ENCODE peak calls at places on chromosomes 4 and X, in nine cellular contexts. Z, L, I, R, J, V, P, K and T are unnamed samples. For H3K4me1, the result is how much of the 10 kb centered on the place peaks cover.

GRCh38 chr4:140764785-140765392 is 8.7 kb upstream of the TBC1D9 start:
- DNase-seq in K (no peak), P (peak), Z (no peak), V (no peak), L (no peak), J (no peak), R (no peak), I (no peak), T (no peak)

GRCh38 chrX:72621163-72621562 is 48.5 kb upstream of the HDAC8 start:
- DNase-seq in P (peak), K (no peak), V (no peak), J (no peak), L (no peak), R (no peak), Z (peak), I (no peak), T (no peak)

GRCh38 chr4:145956288-145956890 is 17.8 kb upstream of the ZNF827 start:
- DNase-seq in K (no peak), V (no peak), P (no peak), L (no peak), R (no peak), Z (no peak), J (peak), I (no peak), T (peak)

GRCh38 chrX:87634361-87634760 is 116.8 kb downstream of the KLHL4 start:
- DNase-seq in J (no peak), I (no peak), P (no peak), L (no peak), Z (no peak), K (no peak), R (no peak), V (no peak), T (no peak)

GRCh38 chr4:71501992-71502391 is 163.2 kb downstream of the SLC4A4 start:
- DNase-seq in R (no peak), L (no peak), Z (no peak), P (no peak), V (no peak), J (no peak), K (no peak), I (no peak), T (no peak)

GRCh38 chr4:123444298-123444731 is 47.7 kb downstream of the SPRY1 start:
- DNase-seq in Z (no peak), K (no peak), R (peak), I (no peak), P (no peak), J (peak), L (no peak), V (no peak), T (peak)

GRCh38 chr4:150782311-150782710 is 200.4 kb downstream of the MAB21L2 start:
- DNase-seq in J (no peak), P (no peak), K (no peak), V (no peak), R (no peak), I (no peak), Z (no peak), L (no peak), T (no peak)

GRCh38 chrX:40096395-40097091 is 1.2 kb downstream of the BCOR start:
- DNase-seq in P (no peak), R (peak), J (peak), Z (peak), V (no peak), L (peak), I (no peak), K (peak), T (peak)

GRCh38 chrX:74343970-74344622 is 40.1 kb downstream of the ZCCHC13 start:
- DNase-seq in L (peak), I (no peak), P (peak), Z (peak), J (peak), K (no peak), R (peak), V (no peak), T (no peak)

GRCh38 chr4:169372791-169373190 is 102.0 kb upstream of the SH3RF1 start:
- DNase-seq in R (no peak), P (no peak), L (no peak), K (no peak), V (no peak), J (no peak), Z (no peak), I (no peak), T (no peak)

GRCh38 chrX:14095702-14096101 is 66.0 kb upstream of the GEMIN8 start:
- DNase-seq in L (peak), J (peak), R (no peak), P (no peak), K (no peak), V (no peak), I (no peak), Z (no peak), T (no peak)

GRCh38 chr4:23122666-23123400 is 430.1 kb downstream of the GBA3 start:
- DNase-seq in L (no peak), P (no peak), I (no peak), R (no peak), K (no peak), V (no peak), Z (no peak), J (no peak), T (no peak)

GRCh38 chrX:53268173-53268572 is 13.2 kb downstream of the IQSEC2 start:
- DNase-seq in Z (no peak), R (no peak), V (no peak), J (no peak), K (no peak), I (no peak), L (no peak), P (no peak), T (no peak)

GRCh38 chr4:110663738-110664444 is 41.0 kb upstream of the PITX2 start:
- DNase-seq in V (no peak), K (no peak), I (no peak), J (no peak), Z (no peak), L (no peak), R (no peak), P (peak), T (no peak)

GRCh38 chrX:40172169-40172979 is 74.6 kb upstream of the BCOR start:
- DNase-seq in V (no peak), P (no peak), Z (no peak), K (peak), R (peak), L (no peak), J (no peak), I (no peak), T (peak)

GRCh38 chr4:119580293-119580692 is 48.3 kb downstream of the PDE5A start:
- DNase-seq in J (no peak), R (no peak), I (no peak), V (no peak), Z (no peak), L (no peak), P (no peak), K (no peak), T (no peak)

GRCh38 chr4:22661443-22661842 is 31.3 kb upstream of the GBA3 start:
- DNase-seq in V (no peak), I (no peak), L (no peak), P (no peak), K (no peak), J (no peak), Z (no peak), R (no peak), T (no peak)

GRCh38 chr4:74997942-74998341 is 65.0 kb downstream of the PARM1 start:
- DNase-seq in L (no peak), P (no peak), I (no peak), V (no peak), Z (no peak), K (no peak), R (no peak), J (no peak), T (no peak)

GRCh38 chr4:7650606-7651400 is 216.1 kb upstream of the PSAPL1 start:
- DNase-seq in V (no peak), L (no peak), Z (no peak), J (no peak), P (no peak), R (no peak), I (no peak), K (peak), T (no peak)
- H3K4me1 ChIP-seq in V (under half), L (under half), Z (under half), J (under half), P (under half), R (under half), I (under half), K (under half), T (under half)

GRCh38 chr4:139171878-139172691 is 4.9 kb downstream of the ELF2 start:
- DNase-seq in P (peak), I (no peak), R (no peak), V (no peak), K (no peak), J (no peak), Z (peak), L (no peak), T (no peak)
- H3K27ac ChIP-seq in P (peak), I (no peak), R (no peak), V (peak), K (no peak), J (no peak), Z (peak), L (no peak), T (no peak)

GRCh38 chr4:176781739-176782100 is 11.0 kb downstream of the VEGFC start:
- DNase-seq in I (no peak), J (no peak), P (no peak), V (no peak), K (no peak), L (no peak), Z (no peak), R (no peak), T (no peak)

GRCh38 chr4:176778491-176778890 is 14.2 kb downstream of the VEGFC start:
- DNase-seq in J (no peak), R (no peak), Z (no peak), P (peak), I (no peak), K (no peak), L (no peak), V (no peak), T (no peak)

GRCh38 chr4:176780995-176781738 is 11.6 kb downstream of the VEGFC start:
- DNase-seq in P (peak), I (no peak), L (no peak), K (no peak), J (no peak), R (no peak), Z (no peak), V (no peak), T (no peak)

GRCh38 chr4:176778063-176778462 is 14.7 kb downstream of the VEGFC start:
- DNase-seq in K (no peak), V (no peak), Z (no peak), L (no peak), R (no peak), P (peak), J (no peak), I (no peak), T (no peak)

DNA sequence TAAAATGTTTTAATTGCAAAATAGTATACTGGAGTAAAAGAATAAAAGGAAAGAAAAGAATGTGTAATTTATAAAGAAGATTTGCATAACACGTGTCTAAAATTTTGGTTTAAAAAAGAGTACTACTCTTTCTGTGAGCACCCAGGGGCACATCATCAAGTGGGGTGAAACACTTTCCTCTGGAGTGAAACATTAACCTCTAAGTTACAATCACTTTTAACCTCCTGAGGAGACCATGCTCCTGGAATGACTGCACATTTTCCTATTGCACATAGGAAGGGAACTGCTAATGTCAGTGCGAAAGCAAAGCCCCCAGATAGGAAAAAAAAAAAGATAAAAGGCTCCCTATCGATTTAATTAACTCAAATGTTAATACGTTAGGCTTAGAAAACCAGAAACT is 13.3 kb downstream of the VEGFC start:
- DNase-seq in K (no peak), Z (no peak), I (no peak), R (no peak), V (no peak), P (no peak), J (no peak), L (no peak), T (no peak)
- H3K4me1 ChIP-seq in K (under half), Z (half or more), I (under half), R (under half), V (under half), P (under half), J (under half), L (under half), T (under half)

DNA sequence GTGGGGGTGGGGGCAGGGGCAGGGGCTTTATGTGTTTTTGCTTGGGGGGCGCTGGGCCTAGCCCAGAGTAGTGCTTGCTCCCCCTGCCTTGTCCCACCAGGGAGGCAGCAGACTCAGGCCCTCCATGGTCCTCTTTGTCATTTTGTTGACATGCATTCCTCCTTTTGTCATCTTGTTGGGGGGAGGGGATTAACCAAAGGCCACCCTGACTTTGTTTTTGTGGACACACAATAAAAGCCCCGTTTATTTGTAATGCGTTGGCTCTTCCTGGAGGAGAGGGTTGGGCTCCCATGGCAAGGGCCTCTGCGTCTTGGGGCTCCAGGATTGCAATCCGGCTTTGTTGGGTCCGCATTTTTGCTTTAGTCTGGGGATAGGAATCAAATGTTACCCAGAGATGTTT is 2.2 kb downstream of the EMD start:
- DNase-seq in J (no peak), K (no peak), Z (no peak), P (no peak), L (no peak), I (no peak), V (no peak), R (no peak), T (no peak)
- H3K27ac ChIP-seq in J (no peak), K (no peak), Z (peak), P (no peak), L (no peak), I (peak), V (peak), R (no peak), T (no peak)

GRCh38 chr4:76982638-76983579 is 33.4 kb downstream of the SEPTIN11 start:
- DNase-seq in P (no peak), K (no peak), Z (peak), V (no peak), L (no peak), I (no peak), R (no peak), J (no peak), T (no peak)
- H3K4me1 ChIP-seq in P (under half), K (half or more), Z (under half), V (under half), L (under half), I (under half), R (under half), J (under half), T (half or more)

GRCh38 chr4:85929926-85930325 is 429.9 kb downstream of the MAPK10 start:
- DNase-seq in R (no peak), V (no peak), L (no peak), J (no peak), P (no peak), K (peak), I (no peak), Z (no peak), T (no peak)
- H3K27ac ChIP-seq in R (peak), V (no peak), L (no peak), J (no peak), P (no peak), K (peak), I (no peak), Z (peak), T (no peak)

GRCh38 chrX:48488034-48488433 is 12.0 kb downstream of the FTSJ1 start:
- DNase-seq in I (no peak), L (no peak), P (peak), J (no peak), R (no peak), K (no peak), Z (no peak), V (no peak), T (no peak)
- H3K4me1 ChIP-seq in I (under half), L (under half), P (under half), J (under half), R (under half), K (under half), Z (under half), V (under half), T (under half)